ENCODE peak calls at places on chromosomes 12 and 14, in seven cellular contexts. K, I, B, Z, H, U and E are unnamed samples. For H3K79me1, the result is how much of the 10 kb centered on the place peaks cover.

GRCh38 chr12:2893007-2893406 is 2.3 kb downstream of the TULP3 start:
- DNase-seq in K (peak), I (peak), B (no peak), Z (peak), H (peak), U (no peak), E (no peak)

GRCh38 chr12:70508178-70508577 is 129.1 kb downstream of the PTPRB start:
- DNase-seq in K (no peak), I (no peak), B (no peak), Z (no peak), H (no peak), U (no peak), E (no peak)

GRCh38 chr14:56351861-56352260 is 227.7 kb upstream of the TMEM260 start:
- DNase-seq in K (peak), I (peak), B (no peak), Z (peak), H (peak), U (no peak), E (no peak)

GRCh38 chr14:22996823-22997301 is 13.1 kb downstream of the C14orf93 start:
- DNase-seq in K (no peak), I (no peak), B (no peak), Z (no peak), H (no peak), U (no peak), E (no peak)

GRCh38 chr12:124655317-124656213 is 88.2 kb upstream of the NCOR2 start:
- DNase-seq in K (peak), I (peak), B (peak), Z (peak), H (no peak), U (peak), E (peak)

GRCh38 chr14:77088219-77088618 is 9.8 kb upstream of the CIPC start:
- DNase-seq in K (no peak), I (peak), B (no peak), Z (no peak), H (peak), U (peak), E (peak)

GRCh38 chr14:74514471-74514932 is 20.9 kb downstream of the ISCA2 start:
- DNase-seq in K (peak), I (no peak), B (no peak), Z (peak), H (no peak), U (no peak), E (no peak)

GRCh38 chr14:22448905-22449611 is 140.0 kb downstream of the DAD1 start:
- DNase-seq in K (peak), I (no peak), B (no peak), Z (peak), H (no peak), U (no peak), E (no peak)

GRCh38 chr12:42933461-42934081 is 344.0 kb upstream of the PRICKLE1 start:
- DNase-seq in K (no peak), I (peak), B (no peak), Z (no peak), H (no peak), U (no peak), E (no peak)

GRCh38 chr12:101862245-101862644 is 15.1 kb upstream of the DRAM1 start:
- DNase-seq in K (no peak), I (no peak), B (no peak), Z (no peak), H (peak), U (no peak), E (no peak)
- H3K79me1 ChIP-seq in K (under half), I (under half), B (under half), Z (under half), H (under half), U (under half), E (under half)

GRCh38 chr14:62280366-62280765 is 518.1 kb downstream of the SNAPC1 start:
- DNase-seq in K (no peak), I (no peak), B (no peak), Z (no peak), H (no peak), U (no peak), E (no peak)
- H3K79me1 ChIP-seq in K (under half), I (under half), B (under half), Z (under half), H (under half), U (under half), E (under half)

GRCh38 chr14:47022721-47023120 is 371.1 kb upstream of the RPL10L start:
- DNase-seq in K (no peak), I (no peak), B (no peak), Z (no peak), H (no peak), U (no peak), E (no peak)
- H3K79me1 ChIP-seq in K (under half), I (under half), B (under half), Z (under half), H (under half), U (under half), E (under half)

GRCh38 chr14:46490150-46490769 is 161.3 kb downstream of the RPL10L start:
- DNase-seq in K (no peak), I (peak), B (peak), Z (peak), H (no peak), U (no peak), E (peak)

GRCh38 chr14:46487582-46488350 is 163.8 kb downstream of the RPL10L start:
- DNase-seq in K (no peak), I (peak), B (no peak), Z (no peak), H (no peak), U (no peak), E (no peak)

DNA sequence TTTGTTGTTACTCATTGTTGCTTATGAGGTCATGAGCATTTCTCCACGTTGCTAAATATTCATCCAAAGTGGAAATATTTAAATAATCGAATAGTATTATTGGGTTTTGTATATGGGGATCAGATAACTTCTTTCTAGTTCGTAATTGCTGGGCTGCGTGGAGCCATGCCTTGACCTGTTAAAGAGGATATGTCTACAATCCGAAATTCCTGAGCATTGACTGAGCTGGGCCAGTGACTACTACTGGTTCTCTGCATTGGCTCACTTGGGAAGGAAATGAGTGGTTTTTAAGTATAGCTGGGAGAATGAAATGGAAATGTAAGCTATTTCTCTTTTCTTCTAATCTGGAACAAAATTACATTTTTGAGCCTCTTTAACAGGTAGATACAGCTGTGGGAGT is 163.2 kb downstream of the RPL10L start:
- DNase-seq in K (no peak), I (no peak), B (no peak), Z (no peak), H (no peak), U (no peak), E (no peak)
- H3K79me1 ChIP-seq in K (under half), I (under half), B (under half), Z (under half), H (under half), U (under half), E (under half)

GRCh38 chr12:109567967-109568366 is 5.3 kb downstream of the MMAB start:
- DNase-seq in K (no peak), I (no peak), B (no peak), Z (no peak), H (no peak), U (no peak), E (no peak)

GRCh38 chr12:109567296-109567695 is 6.0 kb downstream of the MMAB start:
- DNase-seq in K (no peak), I (no peak), B (no peak), Z (no peak), H (no peak), U (no peak), E (no peak)

GRCh38 chr12:109571773-109572505 is 1.4 kb downstream of the MMAB start:
- DNase-seq in K (no peak), I (no peak), B (no peak), Z (no peak), H (no peak), U (no peak), E (no peak)

GRCh38 chr12:109566424-109566823 is 6.9 kb downstream of the MMAB start:
- DNase-seq in K (no peak), I (no peak), B (no peak), Z (no peak), H (no peak), U (no peak), E (no peak)

GRCh38 chr12:109568486-109568885 is 4.8 kb downstream of the MMAB start:
- DNase-seq in K (peak), I (no peak), B (no peak), Z (no peak), H (no peak), U (no peak), E (no peak)
- H3K79me1 ChIP-seq in K (under half), I (under half), B (under half), Z (under half), H (under half), U (under half), E (under half)

GRCh38 chr12:93683410-93683809 is 6.2 kb downstream of the CRADD start:
- DNase-seq in K (no peak), I (no peak), B (no peak), Z (no peak), H (no peak), U (no peak), E (peak)
- H3K79me1 ChIP-seq in K (under half), I (under half), B (under half), Z (under half), H (under half), U (under half), E (under half)